ENCODE peak calls at places on chromosomes 6 and 20, in five cellular contexts. Z, O, J, C and E are unnamed samples. For H3K36me3, the result is how much of the 10 kb centered on the place peaks cover.

GRCh38 chr20:40945754-40946451 is 82.7 kb upstream of the TOP1 start:
- DNase-seq in Z (peak), O (no peak), J (peak), C (no peak), E (peak)

GRCh38 chr6:10954590-10955010 is 67.7 kb downstream of the SYCP2L start:
- DNase-seq in Z (peak), O (peak), J (peak), C (peak), E (peak)

GRCh38 chr20:2130062-2130591 is 28.5 kb downstream of the STK35 start:
- DNase-seq in Z (no peak), O (no peak), J (no peak), C (no peak), E (no peak)

GRCh38 chr20:39855799-39856198 is 833.2 kb downstream of the MAFB start:
- DNase-seq in Z (no peak), O (no peak), J (no peak), C (no peak), E (no peak)

GRCh38 chr6:135254471-135254870 is 73.4 kb downstream of the MYB start:
- DNase-seq in Z (no peak), O (no peak), J (no peak), C (no peak), E (no peak)

GRCh38 chr6:281469-282103 is 10.7 kb upstream of the DUSP22 start:
- DNase-seq in Z (no peak), O (no peak), J (no peak), C (no peak), E (no peak)

GRCh38 chr20:44079291-44079690 is 107.7 kb downstream of the JPH2 start:
- DNase-seq in Z (no peak), O (no peak), J (no peak), C (no peak), E (no peak)

GRCh38 chr6:148779142-148779562 is 32.3 kb downstream of the UST start:
- DNase-seq in Z (no peak), O (no peak), J (no peak), C (no peak), E (no peak)

GRCh38 chr6:45477278-45477677 is 99.5 kb upstream of the SUPT3H start:
- DNase-seq in Z (no peak), O (no peak), J (no peak), C (no peak), E (no peak)

GRCh38 chr20:4076671-4077070 is 61.3 kb upstream of the RNF24 start:
- DNase-seq in Z (no peak), O (no peak), J (no peak), C (no peak), E (no peak)

GRCh38 chr6:131628726-131629125 is 684 bp upstream of the MED23 start:
- DNase-seq in Z (no peak), O (no peak), J (no peak), C (no peak), E (no peak)

GRCh38 chr6:20763311-20763710 is 229.1 kb downstream of the CDKAL1 start:
- DNase-seq in Z (peak), O (no peak), J (peak), C (no peak), E (no peak)

GRCh38 chr20:3000852-3001523 is 42.4 kb upstream of the GNRH2 start:
- DNase-seq in Z (peak), O (no peak), J (no peak), C (no peak), E (no peak)

GRCh38 chr6:129276986-129277385 is 394.0 kb downstream of the LAMA2 start:
- DNase-seq in Z (no peak), O (no peak), J (no peak), C (no peak), E (no peak)

GRCh38 chr6:166939276-166939816 is 17.0 kb downstream of the RNASET2 start:
- DNase-seq in Z (no peak), O (no peak), J (no peak), C (no peak), E (no peak)

GRCh38 chr6:28423546-28423945 is 19.7 kb downstream of the ZSCAN23 start:
- DNase-seq in Z (no peak), O (no peak), J (no peak), C (no peak), E (no peak)

GRCh38 chr6:107523054-107523791 is 33.3 kb downstream of the SOBP start:
- DNase-seq in Z (no peak), O (no peak), J (no peak), C (no peak), E (no peak)
- H3K27ac ChIP-seq in Z (peak), O (no peak), J (no peak), C (no peak), E (no peak)

GRCh38 chr6:3744211-3744900 is 7.2 kb downstream of the PXDC1 start:
- DNase-seq in Z (no peak), O (no peak), J (no peak), C (no peak), E (no peak)
- H3K36me3 ChIP-seq in Z (under half), O (under half), J (under half), C (under half), E (under half)

DNA sequence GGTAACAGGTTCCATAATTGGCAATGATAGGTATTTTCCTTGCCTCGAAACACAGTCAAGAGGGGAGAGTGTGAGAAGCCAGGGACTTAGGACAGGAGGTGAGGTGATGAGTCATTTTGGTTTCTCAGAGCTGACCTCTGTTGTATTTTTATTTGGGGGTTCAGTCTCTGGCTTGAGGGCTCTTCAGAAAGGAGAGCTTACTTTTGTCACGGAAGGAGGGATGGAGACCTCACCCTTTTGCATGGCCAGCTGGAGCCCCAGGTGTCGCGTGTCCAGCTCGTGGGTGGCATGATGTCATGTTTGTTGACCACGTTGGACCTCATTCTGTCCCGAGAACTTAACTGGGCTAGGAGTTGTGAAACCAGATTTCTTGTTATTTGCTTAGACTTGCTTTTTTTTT is 293.9 kb downstream of the QKI start:
- DNase-seq in Z (no peak), O (no peak), J (no peak), C (no peak), E (no peak)
- H3K27ac ChIP-seq in Z (no peak), O (no peak), J (no peak), C (no peak), E (no peak)

DNA sequence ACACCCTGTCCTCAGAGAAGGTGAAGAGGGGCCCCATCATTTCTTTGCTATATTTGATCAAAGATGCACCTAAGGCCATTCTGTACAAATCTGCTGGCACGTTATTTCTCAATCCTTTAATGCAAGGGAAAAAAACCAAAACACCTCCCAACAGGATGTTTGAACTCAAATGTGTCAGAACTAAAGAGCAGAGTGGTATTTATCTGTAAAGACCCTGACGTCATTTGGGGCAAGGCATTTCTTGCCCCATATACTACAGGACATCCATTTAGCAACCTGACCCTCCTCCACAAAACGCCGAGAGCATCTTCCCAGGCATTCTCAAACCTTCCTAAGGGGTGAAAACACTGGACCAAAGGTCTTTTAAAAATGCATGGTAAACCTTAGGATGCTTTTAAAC is 50.8 kb downstream of the ZMYND8 start:
- DNase-seq in Z (no peak), O (no peak), J (no peak), C (no peak), E (no peak)
- H3K36me3 ChIP-seq in Z (under half), O (under half), J (half or more), C (under half), E (under half)

GRCh38 chr20:50055524-50056083 is 57.3 kb downstream of the UBE2V1 start:
- DNase-seq in Z (no peak), O (no peak), J (no peak), C (no peak), E (no peak)
- H3K27ac ChIP-seq in Z (no peak), O (no peak), J (peak), C (no peak), E (no peak)

GRCh38 chr20:53569606-53570307 is 23.9 kb downstream of the ZNF217 start:
- DNase-seq in Z (no peak), O (no peak), J (no peak), C (no peak), E (no peak)
- H3K36me3 ChIP-seq in Z (under half), O (under half), J (under half), C (under half), E (under half)

DNA sequence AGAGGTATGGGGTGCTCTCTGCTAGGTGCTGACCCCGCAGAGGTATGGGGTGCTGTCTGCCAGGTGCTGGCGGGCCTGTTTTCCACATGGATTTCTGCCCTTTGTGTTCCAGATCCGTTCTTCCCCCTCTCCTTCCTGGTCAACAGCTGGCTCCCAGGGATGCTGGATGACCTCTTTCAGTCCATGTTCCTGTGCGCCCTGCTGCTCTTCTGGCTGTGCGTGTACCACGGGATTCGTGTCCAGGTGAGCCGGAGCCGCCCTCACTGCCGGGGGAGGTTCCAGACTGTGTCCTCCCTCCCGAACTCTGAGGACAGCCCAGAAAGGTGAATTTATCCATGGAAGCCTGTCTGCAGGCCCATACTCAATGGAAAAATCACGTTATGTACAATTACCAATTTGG is 36.3 kb downstream of the DYNLT1 start:
- DNase-seq in Z (no peak), O (no peak), J (no peak), C (no peak), E (no peak)
- H3K27ac ChIP-seq in Z (no peak), O (no peak), J (no peak), C (no peak), E (no peak)

DNA sequence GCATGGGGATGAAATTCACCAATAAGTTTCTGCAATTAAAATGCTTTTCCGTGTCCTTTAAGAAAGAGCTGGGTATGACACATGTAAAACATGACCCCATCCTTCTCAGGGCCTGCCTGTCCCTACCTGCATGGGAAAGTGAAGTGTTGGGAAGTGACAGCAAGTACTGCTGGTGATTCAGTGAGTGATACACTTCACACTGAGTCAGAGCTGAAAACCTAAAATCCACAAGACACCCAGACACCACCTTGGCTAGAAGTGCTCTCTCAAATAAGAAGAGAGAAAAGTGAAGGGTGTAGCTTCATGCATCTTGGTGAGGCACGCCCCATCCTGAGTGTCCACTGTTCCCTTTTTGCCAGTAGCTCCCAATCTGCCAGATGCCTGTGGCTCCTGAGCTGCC is 3.3 kb downstream of the RAB22A start:
- DNase-seq in Z (no peak), O (peak), J (no peak), C (no peak), E (no peak)
- H3K36me3 ChIP-seq in Z (under half), O (under half), J (under half), C (under half), E (under half)

DNA sequence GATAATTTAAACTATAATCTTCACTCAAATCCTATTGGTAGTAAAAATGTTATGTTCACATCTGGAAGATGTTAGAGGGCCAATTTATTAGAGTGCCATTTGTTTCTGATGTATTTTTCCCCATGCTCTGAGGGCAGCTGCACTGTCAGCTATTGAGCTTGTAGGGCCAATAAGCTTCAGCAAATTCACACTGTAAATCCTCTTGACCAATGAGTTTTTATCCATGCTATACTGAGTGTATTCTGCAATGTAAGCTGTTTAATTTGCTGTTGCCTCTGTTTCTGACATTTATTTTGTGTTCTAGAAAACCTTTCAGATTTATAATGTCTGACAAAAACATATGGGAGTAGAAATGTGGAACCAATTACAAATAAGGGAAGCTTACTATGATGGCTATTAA is 62.6 kb downstream of the OGFRL1 start:
- DNase-seq in Z (no peak), O (no peak), J (no peak), C (no peak), E (no peak)
- H3K27ac ChIP-seq in Z (no peak), O (no peak), J (no peak), C (no peak), E (no peak)

DNA sequence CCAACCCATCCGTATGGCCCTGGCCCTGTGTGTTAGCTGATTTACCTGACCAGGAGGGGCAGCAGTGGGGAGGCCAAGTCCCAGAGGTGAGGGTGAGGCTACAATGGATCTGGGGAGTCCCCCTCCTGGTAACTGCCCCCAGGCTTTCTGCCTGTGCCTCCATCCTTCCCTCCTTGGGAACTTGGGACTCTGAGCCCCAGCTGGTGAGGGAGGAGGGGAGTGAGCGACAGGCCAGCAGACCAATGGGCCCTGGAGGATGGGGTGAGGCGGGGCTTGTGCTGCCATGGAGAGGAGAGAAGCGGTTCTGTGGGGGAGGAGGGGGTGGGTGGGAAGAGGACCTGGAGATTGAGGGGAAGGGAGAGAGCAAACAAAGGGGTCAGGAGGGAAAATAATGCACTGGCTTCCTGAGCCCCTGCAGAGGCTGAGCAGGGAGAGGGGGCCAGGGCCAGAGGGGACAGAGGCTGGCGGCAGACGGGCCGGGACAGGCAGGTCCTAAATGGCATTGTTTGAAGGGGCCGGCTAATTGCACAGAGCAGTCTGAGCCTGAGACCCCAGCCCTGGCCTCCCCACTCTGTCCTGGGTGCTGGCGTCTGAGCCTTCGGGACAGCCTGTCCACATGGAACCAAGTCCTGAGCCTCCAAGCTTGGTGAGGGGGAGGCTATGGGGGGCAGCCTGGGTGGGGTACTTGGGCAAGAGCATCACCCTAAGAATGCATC is 17.5 kb downstream of the DNMT3B start:
- DNase-seq in Z (no peak), O (no peak), J (peak), C (no peak), E (no peak)
- H3K36me3 ChIP-seq in Z (under half), O (under half), J (under half), C (under half), E (half or more)